ENCODE peak calls at places on chromosomes 6 and 20, in nine cellular contexts. P is astrocyte of the cerebellum, Q is pancreas, S is AG04450, F is fibroblast of lung, D is cardiac fibroblast, V is WTC11, N is astrocyte, C is GM12878. B is an unnamed sample.
A peak's percentile ranks its signal among the peaks of the same experiment; 100 is the strongest.

GRCh38 chr6:151652338-151652737 is 155.1 kb upstream of the ESR1 start:
- DNase-seq in P (no peak), Q (no peak), S (no peak), F (no peak), D (no peak), V (no peak), N (no peak), C (no peak), B (no peak)

GRCh38 chr6:1416820-1417219 is 27.4 kb downstream of the FOXF2 start:
- DNase-seq in P (no peak), Q (no peak), S (no peak), F (no peak), D (no peak), V (no peak), N (no peak), C (no peak), B (no peak)

GRCh38 chr6:1860756-1861369 is 251.1 kb downstream of the FOXC1 start:
- DNase-seq in P (no peak), Q (no peak), S (no peak), F (no peak), D (no peak), V (no peak), N (no peak), C (no peak), B (no peak)

GRCh38 chr6:125952764-125953501 is 3.6 kb upstream of the HINT3 start:
- DNase-seq in P (no peak), Q (no peak), S (no peak), F (no peak), D (peak; percentile 37), V (peak; percentile 69), N (no peak), C (no peak), B (no peak)

GRCh38 chr20:36929290-36929689 is 22.2 kb downstream of the SAMHD1 start:
- DNase-seq in P (no peak), Q (no peak), S (no peak), F (peak; percentile 52), D (peak; percentile 36), V (no peak), N (no peak), C (no peak), B (no peak)

GRCh38 chr20:58519940-58520712 is 4.9 kb upstream of the APCDD1L start:
- DNase-seq in P (no peak), Q (no peak), S (no peak), F (no peak), D (no peak), V (no peak), N (no peak), C (no peak), B (no peak)

GRCh38 chr6:155013457-155013876 is 18.4 kb downstream of the TIAM2 start:
- DNase-seq in P (no peak), Q (no peak), S (no peak), F (peak; percentile 60), D (peak; percentile 50), V (no peak), N (no peak), C (no peak), B (peak; percentile 36)

GRCh38 chr6:43499028-43499815 is 10.9 kb downstream of the LRRC73 start:
- DNase-seq in P (no peak), Q (no peak), S (no peak), F (no peak), D (no peak), V (no peak), N (no peak), C (no peak), B (no peak)

GRCh38 chr6:16758163-16758975 is 2.9 kb downstream of the ATXN1 start:
- DNase-seq in P (no peak), Q (no peak), S (no peak), F (no peak), D (peak; percentile 60), V (no peak), N (peak; percentile 54), C (no peak), B (no peak)

GRCh38 chr20:1388706-1389483 is 4.0 kb downstream of the FKBP1A start:
- DNase-seq in P (no peak), Q (no peak), S (no peak), F (no peak), D (no peak), V (no peak), N (no peak), C (no peak), B (peak; percentile 29)

GRCh38 chr20:8082025-8082424 is 50.0 kb upstream of the PLCB1 start:
- DNase-seq in P (no peak), Q (no peak), S (no peak), F (no peak), D (peak; percentile 50), V (peak; percentile 20), N (no peak), C (no peak), B (no peak)

GRCh38 chr6:111972714-111973678 is 80.9 kb upstream of the CCN6 start:
- DNase-seq in P (peak; percentile 89), Q (no peak), S (peak; percentile 85), F (peak; percentile 96), D (peak; percentile 95), V (no peak), N (peak; percentile 98), C (no peak), B (no peak)

GRCh38 chr6:111752476-111752875 is 120.8 kb downstream of the FYN start:
- DNase-seq in P (no peak), Q (no peak), S (no peak), F (no peak), D (no peak), V (no peak), N (no peak), C (no peak), B (no peak)

GRCh38 chr6:37024665-37025337 is 19.3 kb downstream of the FGD2 start:
- DNase-seq in P (no peak), Q (no peak), S (no peak), F (no peak), D (peak; percentile 38), V (no peak), N (no peak), C (no peak), B (no peak)

GRCh38 chr6:13715444-13715883 is 3.8 kb upstream of the RANBP9 start:
- DNase-seq in P (no peak), Q (no peak), S (no peak), F (peak; percentile 43), D (no peak), V (no peak), N (no peak), C (peak; percentile 37), B (no peak)

GRCh38 chr6:164415832-164416563 is 893.4 kb downstream of the C6orf118 start:
- DNase-seq in P (no peak), Q (no peak), S (no peak), F (no peak), D (no peak), V (no peak), N (no peak), C (no peak), B (no peak)

GRCh38 chr6:11083491-11083890 is 10.1 kb upstream of the SMIM13 start:
- DNase-seq in P (no peak), Q (no peak), S (no peak), F (peak; percentile 34), D (no peak), V (no peak), N (peak; percentile 47), C (no peak), B (no peak)

GRCh38 chr6:126625019-126625418 is 285.1 kb downstream of the CENPW start:
- DNase-seq in P (peak; percentile 35), Q (no peak), S (peak; percentile 2), F (peak; percentile 49), D (peak; percentile 42), V (peak; percentile 21), N (peak; percentile 16), C (no peak), B (no peak)

GRCh38 chr6:93468291-93468690 is 48.9 kb upstream of the EPHA7 start:
- DNase-seq in P (peak; percentile 95), Q (no peak), S (no peak), F (peak; percentile 69), D (peak; percentile 19), V (peak; percentile 12), N (peak; percentile 51), C (no peak), B (no peak)

GRCh38 chr6:75098709-75099108 is 107.1 kb downstream of the COL12A1 start:
- DNase-seq in P (peak; percentile 96), Q (no peak), S (peak; percentile 92), F (peak; percentile 98), D (peak; percentile 95), V (no peak), N (peak; percentile 97), C (no peak), B (no peak)

GRCh38 chr6:134379086-134379485 is 61.2 kb upstream of the SGK1 start:
- DNase-seq in P (no peak), Q (peak; percentile 66), S (no peak), F (no peak), D (no peak), V (peak; percentile 54), N (no peak), C (peak; percentile 72), B (no peak)
- TF ChIP-seq CTCF in P (no peak), Q (no peak), S (no peak), F (no peak), D (no peak), V (no peak), N (no peak), C (no peak), B (no peak)

GRCh38 chr20:13008761-13009681 is at the start of gene SPTLC3:
- DNase-seq in P (peak; percentile 53), Q (peak; percentile 60), S (no peak), F (peak; percentile 66), D (peak; percentile 68), V (peak; percentile 24), N (peak; percentile 63), C (no peak), B (no peak)
- TF ChIP-seq CTCF in P (no peak), Q (no peak), S (no peak), F (no peak), D (peak; percentile 4), V (no peak), N (no peak), C (no peak), B (no peak)

GRCh38 chr20:297925-298754 is 770 bp downstream of the ZCCHC3 start:
- DNase-seq in P (no peak), Q (peak; percentile 77), S (no peak), F (peak; percentile 74), D (peak; percentile 77), V (peak; percentile 38), N (peak; percentile 59), C (no peak), B (peak; percentile 50)
- TF ChIP-seq CTCF in P (no peak), Q (no peak), S (no peak), F (no peak), D (no peak), V (no peak), N (no peak), C (no peak), B (no peak)

GRCh38 chr6:31058128-31058894 is 48.0 kb downstream of the MUC22 start:
- DNase-seq in P (peak; percentile 87), Q (no peak), S (peak; percentile 87), F (peak; percentile 94), D (peak; percentile 84), V (no peak), N (peak; percentile 97), C (no peak), B (no peak)
- TF ChIP-seq CTCF in P (peak; percentile 63), Q (peak; percentile 12), S (peak; percentile 59), F (peak; percentile 61), D (peak; percentile 54), V (no peak), N (peak; percentile 41), C (peak; percentile 57), B (peak; percentile 72)

DNA sequence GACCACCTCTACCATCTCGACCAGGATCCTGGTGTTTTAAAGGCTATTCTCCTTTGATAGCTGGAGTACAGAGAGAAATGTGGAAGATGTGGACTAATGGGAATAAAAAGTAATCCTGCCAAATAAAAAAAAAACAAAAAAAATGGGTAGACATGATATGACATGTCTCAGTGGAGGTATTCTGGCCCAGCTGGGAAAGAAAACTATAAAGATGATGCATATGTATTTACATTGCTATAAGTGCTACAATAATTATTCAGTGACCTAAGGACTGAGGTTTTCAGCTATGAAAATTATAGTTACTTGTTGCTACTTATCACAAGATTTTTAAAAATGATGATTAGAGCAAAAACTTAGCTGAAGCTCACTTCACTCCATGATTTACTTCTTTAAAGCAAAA is 101.1 kb downstream of the SIM1 start:
- DNase-seq in P (no peak), Q (no peak), S (no peak), F (no peak), D (no peak), V (no peak), N (no peak), C (no peak), B (no peak)
- TF ChIP-seq CTCF in P (no peak), Q (no peak), S (no peak), F (no peak), D (no peak), V (no peak), N (no peak), C (no peak), B (no peak)

B was measured in glutamatergic neuron.